ENCODE peak calls at places on chromosomes 1 and 21, in four cellular contexts. W is HEK293T, J is HepG2, V is K562. F is an unnamed sample.

GRCh38 chr1:53604291-53604919 is 134.6 kb downstream of the GLIS1 start:
- DNase-seq in W (no peak), J (no peak), V (no peak), F (no peak)

GRCh38 chr1:241871031-241871430 is 23.0 kb downstream of the EXO1 start:
- DNase-seq in W (no peak), J (no peak), V (no peak), F (no peak)

GRCh38 chr1:12057382-12057781 is 5.7 kb upstream of the TNFRSF8 start:
- DNase-seq in W (no peak), J (no peak), V (no peak), F (no peak)

GRCh38 chr1:45012639-45013278 is 705 bp downstream of the UROD start:
- DNase-seq in W (peak), J (peak), V (peak), F (peak)

GRCh38 chr1:15835205-15835740 is 12.2 kb upstream of the SPEN start:
- DNase-seq in W (no peak), J (peak), V (no peak), F (no peak)

GRCh38 chr1:212231372-212231771 is 53.8 kb upstream of the PPP2R5A start:
- DNase-seq in W (no peak), J (no peak), V (no peak), F (no peak)

GRCh38 chr1:186757851-186758250 is 70.9 kb upstream of the PLA2G4A start:
- DNase-seq in W (no peak), J (no peak), V (no peak), F (no peak)

GRCh38 chr1:207619833-207620572 is 24.9 kb upstream of the CR1L start:
- DNase-seq in W (peak), J (peak), V (peak), F (no peak)

GRCh38 chr21:33971492-33972013 is 55.9 kb upstream of the ATP5PO start:
- DNase-seq in W (no peak), J (peak), V (no peak), F (no peak)

GRCh38 chr1:203174324-203174985 is 1.2 kb downstream of the MYBPH start:
- DNase-seq in W (no peak), J (no peak), V (no peak), F (no peak)

GRCh38 chr21:18153063-18153462 is 91.6 kb upstream of the CHODL start:
- DNase-seq in W (no peak), J (no peak), V (no peak), F (no peak)

GRCh38 chr1:66197785-66198184 is 336.2 kb upstream of the SGIP1 start:
- DNase-seq in W (no peak), J (no peak), V (no peak), F (no peak)

GRCh38 chr1:206682111-206682510 is 2.6 kb upstream of the MAPKAPK2 start:
- DNase-seq in W (no peak), J (peak), V (no peak), F (no peak)

GRCh38 chr21:34517039-34517438 is 5.0 kb upstream of the KCNE1 start:
- DNase-seq in W (no peak), J (no peak), V (no peak), F (no peak)

GRCh38 chr1:23202263-23202749 is 15.0 kb downstream of the HTR1D start:
- DNase-seq in W (no peak), J (no peak), V (no peak), F (no peak)

GRCh38 chr1:16260814-16261213 is 23.8 kb upstream of the CPLANE2 start:
- DNase-seq in W (no peak), J (no peak), V (no peak), F (no peak)

GRCh38 chr1:15902882-15903281 is 55.4 kb downstream of the SPEN start:
- DNase-seq in W (no peak), J (no peak), V (no peak), F (no peak)

GRCh38 chr21:41634858-41635257 is 126.9 kb upstream of the TMPRSS2 start:
- DNase-seq in W (no peak), J (no peak), V (no peak), F (no peak)

GRCh38 chr1:203252678-203253077 is 23.2 kb upstream of the CHIT1 start:
- DNase-seq in W (no peak), J (no peak), V (no peak), F (no peak)

GRCh38 chr1:29462096-29462495 is 225.8 kb downstream of the PTPRU start:
- DNase-seq in W (no peak), J (no peak), V (no peak), F (no peak)

GRCh38 chr21:45640001-45640887 is 3.3 kb upstream of the PCBP3 start:
- DNase-seq in W (no peak), J (no peak), V (no peak), F (no peak)

GRCh38 chr1:171819946-171820345 is 21.4 kb upstream of the DNM3 start:
- DNase-seq in W (no peak), J (no peak), V (no peak), F (no peak)

GRCh38 chr1:201260236-201260591 is 23.1 kb upstream of the PKP1 start:
- DNase-seq in W (no peak), J (no peak), V (no peak), F (no peak)

GRCh38 chr1:165490175-165490574 is 45.2 kb upstream of the RXRG start:
- DNase-seq in W (no peak), J (no peak), V (no peak), F (no peak)

GRCh38 chr1:26156285-26157038 is 2.4 kb upstream of the FAM110D start:
- DNase-seq in W (peak), J (no peak), V (peak), F (peak)

GRCh38 chr1:81126989-81127571 is 673.7 kb upstream of the ADGRL2 start:
- DNase-seq in W (peak), J (no peak), V (no peak), F (no peak)

GRCh38 chr1:25743164-25744139 is 56.5 kb upstream of the SELENON start:
- DNase-seq in W (no peak), J (no peak), V (no peak), F (no peak)

GRCh38 chr21:42311160-42311559 is 4.0 kb downstream of the TFF3 start:
- DNase-seq in W (no peak), J (no peak), V (no peak), F (no peak)

GRCh38 chr1:14516974-14517812 is 81.3 kb upstream of the KAZN start:
- DNase-seq in W (no peak), J (no peak), V (no peak), F (no peak)

GRCh38 chr1:54245501-54245900 is 45.5 kb downstream of the MRPL37 start:
- DNase-seq in W (no peak), J (no peak), V (no peak), F (no peak)

GRCh38 chr21:37829447-37829846 is 86.8 kb downstream of the KCNJ6 start:
- DNase-seq in W (no peak), J (peak), V (no peak), F (no peak)
- TF ChIP-seq ELF4 in W (no peak), J (no peak), V (no peak), F (no peak)

DNA sequence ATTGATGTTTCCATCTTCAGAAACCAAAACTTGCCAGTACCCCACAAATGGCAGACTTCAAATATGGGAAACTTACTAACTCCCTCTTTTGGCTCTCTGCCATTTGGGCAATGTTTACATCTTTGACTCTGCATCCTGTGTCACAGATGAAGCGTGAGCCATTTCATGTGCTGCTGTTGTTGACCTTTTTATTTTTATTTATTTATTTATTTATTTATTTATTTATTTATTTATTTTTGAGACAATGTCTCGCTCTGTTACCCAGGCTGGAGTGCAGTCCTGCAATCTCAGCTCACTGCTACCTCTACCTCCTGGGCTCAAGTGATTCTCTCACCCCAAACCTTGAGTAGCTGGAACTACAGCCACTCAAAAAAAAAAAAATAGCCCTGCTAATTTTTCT is 16.0 kb upstream of the COG2 start:
- DNase-seq in W (no peak), J (no peak), V (no peak), F (no peak)
- TF ChIP-seq ELF4 in W (no peak), J (no peak), V (no peak), F (no peak)

DNA sequence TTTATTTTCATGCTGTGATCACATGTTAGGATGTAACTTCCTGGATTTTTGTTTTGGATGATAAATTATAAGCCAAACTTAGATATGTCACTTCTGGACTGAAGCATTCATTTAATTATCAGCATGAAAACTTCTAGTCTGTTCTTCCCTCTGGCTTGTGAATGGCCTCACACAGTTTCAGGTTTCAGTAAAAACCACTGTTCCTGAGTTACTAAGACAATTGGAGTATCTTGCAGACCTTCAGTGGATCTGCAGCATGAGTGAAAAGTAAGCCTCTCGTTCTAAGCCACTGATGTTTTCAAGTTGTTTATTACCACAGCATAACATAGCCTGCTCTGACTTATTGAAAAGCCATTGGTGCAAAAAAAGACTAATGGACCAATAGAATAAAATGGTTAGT is 55.3 kb upstream of the RGS21 start:
- DNase-seq in W (no peak), J (no peak), V (no peak), F (no peak)
- TF ChIP-seq ELF4 in W (no peak), J (no peak), V (no peak), F (no peak)

GRCh38 chr1:181732218-181732990 is 249.1 kb downstream of the CACNA1E start:
- DNase-seq in W (no peak), J (no peak), V (no peak), F (no peak)

GRCh38 chr1:181730606-181731005 is 247.3 kb downstream of the CACNA1E start:
- DNase-seq in W (no peak), J (no peak), V (no peak), F (no peak)

GRCh38 chr1:181726608-181727007 is 243.3 kb downstream of the CACNA1E start:
- DNase-seq in W (no peak), J (no peak), V (no peak), F (no peak)
- TF ChIP-seq ELF4 in W (no peak), J (no peak), V (no peak), F (no peak)

GRCh38 chr1:198575715-198576641 is 35.5 kb upstream of the ATP6V1G3 start:
- DNase-seq in W (no peak), J (no peak), V (no peak), F (no peak)
- TF ChIP-seq ELF4 in W (no peak), J (no peak), V (no peak), F (no peak)

GRCh38 chr1:182381962-182382819 is 9.4 kb downstream of the GLUL start:
- DNase-seq in W (no peak), J (no peak), V (no peak), F (no peak)

GRCh38 chr1:182384387-182384960 is 7.1 kb downstream of the GLUL start:
- DNase-seq in W (no peak), J (no peak), V (no peak), F (no peak)

GRCh38 chr1:182383037-182383661 is 8.4 kb downstream of the GLUL start:
- DNase-seq in W (no peak), J (no peak), V (no peak), F (no peak)

GRCh38 chr1:182385885-182386853 is 5.4 kb downstream of the GLUL start:
- DNase-seq in W (no peak), J (no peak), V (no peak), F (no peak)

DNA sequence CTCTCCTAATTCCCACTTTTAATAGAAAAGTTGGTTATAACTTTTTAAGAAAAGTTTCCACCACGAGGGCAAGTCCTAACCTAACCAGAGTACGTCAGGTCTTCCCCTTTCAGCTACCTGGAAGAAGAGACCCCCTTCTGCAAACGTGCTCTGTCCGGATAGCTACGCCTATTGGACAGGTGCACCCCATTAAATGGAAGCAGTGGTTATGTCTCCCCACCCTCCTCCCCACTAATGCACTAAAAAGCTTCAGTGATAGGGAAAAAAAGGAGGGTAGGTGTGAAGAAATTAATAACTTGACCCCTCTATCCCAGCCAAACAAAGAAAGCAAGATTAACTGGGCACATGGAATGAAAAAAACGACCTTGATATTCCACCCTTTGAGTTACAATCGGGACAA is 7.7 kb downstream of the GLUL start:
- DNase-seq in W (no peak), J (no peak), V (no peak), F (no peak)
- TF ChIP-seq ELF4 in W (no peak), J (no peak), V (no peak), F (no peak)

GRCh38 chr1:248670003-248670402 is 14.7 kb upstream of the OR2T27 start:
- DNase-seq in W (no peak), J (no peak), V (no peak), F (no peak)
- TF ChIP-seq ELF4 in W (no peak), J (no peak), V (no peak), F (no peak)

GRCh38 chr1:247448107-247448778 is 9.7 kb downstream of the OR2B11 start:
- DNase-seq in W (peak), J (no peak), V (peak), F (peak)
- TF ChIP-seq ELF4 in W (no peak), J (no peak), V (no peak), F (no peak)

GRCh38 chr1:97092824-97093223 is 371.2 kb downstream of the PTBP2 start:
- DNase-seq in W (no peak), J (no peak), V (no peak), F (no peak)

GRCh38 chr1:97091679-97092078 is 370.1 kb downstream of the PTBP2 start:
- DNase-seq in W (no peak), J (no peak), V (no peak), F (no peak)

GRCh38 chr1:97090725-97091124 is 369.1 kb downstream of the PTBP2 start:
- DNase-seq in W (no peak), J (no peak), V (no peak), F (no peak)

GRCh38 chr1:97089223-97089622 is 367.6 kb downstream of the PTBP2 start:
- DNase-seq in W (no peak), J (no peak), V (no peak), F (no peak)

DNA sequence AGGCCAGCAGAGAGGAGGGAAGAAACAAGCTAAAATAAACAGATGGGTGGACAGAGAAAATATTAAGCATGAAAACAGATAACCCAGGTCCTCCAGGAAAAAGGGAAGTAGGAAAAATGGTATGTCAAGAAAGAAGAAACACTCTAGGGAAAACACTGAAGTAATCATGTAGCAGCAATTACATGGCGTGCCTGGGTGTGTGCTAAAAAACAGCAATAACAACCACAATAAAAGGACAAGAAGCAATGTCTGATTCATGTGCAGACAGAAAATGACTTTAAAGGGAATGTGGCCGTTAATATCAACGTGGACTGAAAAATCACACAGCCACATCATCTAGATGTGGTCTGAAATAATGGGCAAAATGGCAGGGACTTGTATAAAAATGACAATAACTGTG is 369.7 kb downstream of the PTBP2 start:
- DNase-seq in W (no peak), J (no peak), V (no peak), F (no peak)
- TF ChIP-seq ELF4 in W (no peak), J (no peak), V (no peak), F (no peak)

DNA sequence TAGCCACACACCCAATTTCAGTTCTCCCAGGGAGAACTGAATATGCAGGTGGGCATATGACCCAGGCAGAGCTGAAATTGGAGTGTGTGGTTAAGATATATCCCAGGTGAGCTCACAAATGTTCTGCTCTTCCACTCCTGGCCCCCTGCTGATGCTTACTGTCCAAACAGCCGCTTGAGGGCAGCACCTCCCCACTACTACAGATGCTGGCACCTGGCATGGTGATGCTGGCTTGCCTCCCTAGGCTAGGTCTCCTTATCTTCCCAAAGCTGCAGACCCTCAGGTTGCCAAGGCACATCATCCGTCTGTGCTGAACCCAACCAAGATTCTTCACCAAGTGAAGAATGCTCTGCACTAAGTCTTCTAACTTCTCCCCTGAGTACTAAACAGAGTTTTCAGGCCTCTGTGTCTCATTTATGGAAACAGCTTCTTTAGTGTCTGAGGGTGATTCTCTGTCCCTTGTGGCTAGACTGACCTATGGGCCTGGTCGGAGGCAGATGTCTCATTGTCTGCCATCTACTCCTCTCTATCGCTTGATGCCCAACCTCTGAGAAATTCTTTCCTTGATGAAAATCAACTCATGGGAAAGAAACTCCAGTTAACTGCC is 27.2 kb downstream of the XCL1 start:
- DNase-seq in W (peak), J (peak), V (peak), F (peak)
- TF ChIP-seq ELF4 in W (no peak), J (no peak), V (no peak), F (no peak)